ENCODE peak calls at places on chromosome 14, in four cellular contexts. One of them, this sample, is unnamed.

GRCh38 chr14:69535230-69535848 is 39.3 kb downstream of the CCDC177 start:
- DNase-seq in esophagus squamous epithelium: no peak
- DNase-seq in tibial nerve: peak; percentile 16
- DNase-seq in stomach: peak; percentile 37
- DNase-seq in this sample: peak; percentile 51

GRCh38 chr14:23143911-23144310 is 24.9 kb upstream of the CEBPE start:
- DNase-seq in tibial nerve: no peak
- DNase-seq in esophagus squamous epithelium: no peak
- DNase-seq in stomach: no peak
- DNase-seq in this sample: no peak

GRCh38 chr14:37596790-37597189 is 1.4 kb downstream of the TTC6 start:
- DNase-seq in esophagus squamous epithelium: no peak
- DNase-seq in tibial nerve: no peak
- DNase-seq in stomach: no peak
- DNase-seq in this sample: no peak

GRCh38 chr14:82153689-82154088 is 620.0 kb upstream of the SEL1L start:
- DNase-seq in stomach: no peak
- DNase-seq in tibial nerve: no peak
- DNase-seq in esophagus squamous epithelium: no peak
- DNase-seq in this sample: no peak

GRCh38 chr14:77097006-77097688 is 911 bp upstream of the CIPC start:
- DNase-seq in tibial nerve: peak; percentile 54
- DNase-seq in stomach: no peak
- DNase-seq in esophagus squamous epithelium: no peak
- DNase-seq in this sample: no peak

GRCh38 chr14:94143239-94143638 is 13.8 kb upstream of the IFI27L2 start:
- DNase-seq in esophagus squamous epithelium: no peak
- DNase-seq in stomach: no peak
- DNase-seq in tibial nerve: no peak
- DNase-seq in this sample: no peak

GRCh38 chr14:67268456-67269115 is 27.4 kb downstream of the PALS1 start:
- DNase-seq in stomach: no peak
- DNase-seq in tibial nerve: no peak
- DNase-seq in esophagus squamous epithelium: no peak
- DNase-seq in this sample: no peak

GRCh38 chr14:101854366-101854765 is 92.9 kb downstream of the PPP2R5C start:
- DNase-seq in esophagus squamous epithelium: no peak
- DNase-seq in stomach: no peak
- DNase-seq in tibial nerve: no peak
- DNase-seq in this sample: no peak

GRCh38 chr14:103613517-103613916 is 15.5 kb upstream of the KLC1 start:
- DNase-seq in esophagus squamous epithelium: no peak
- DNase-seq in tibial nerve: no peak
- DNase-seq in stomach: no peak
- DNase-seq in this sample: no peak

GRCh38 chr14:34935552-34935951 is 47.2 kb upstream of the SRP54 start:
- DNase-seq in esophagus squamous epithelium: no peak
- DNase-seq in stomach: no peak
- DNase-seq in tibial nerve: no peak
- DNase-seq in this sample: no peak

GRCh38 chr14:92847220-92848148 is 53.4 kb downstream of the GOLGA5 start:
- DNase-seq in esophagus squamous epithelium: no peak
- DNase-seq in stomach: no peak
- DNase-seq in tibial nerve: no peak
- DNase-seq in this sample: no peak

GRCh38 chr14:102655154-102655553 is 62.7 kb downstream of the RCOR1 start:
- DNase-seq in esophagus squamous epithelium: no peak
- DNase-seq in tibial nerve: no peak
- DNase-seq in stomach: no peak
- DNase-seq in this sample: no peak

GRCh38 chr14:79137836-79138235 is 967.7 kb downstream of the NRXN3 start:
- DNase-seq in stomach: no peak
- DNase-seq in tibial nerve: no peak
- DNase-seq in esophagus squamous epithelium: no peak
- DNase-seq in this sample: no peak

GRCh38 chr14:99689266-99690236 is 5.5 kb downstream of the CYP46A1 start:
- DNase-seq in tibial nerve: no peak
- DNase-seq in stomach: no peak
- DNase-seq in esophagus squamous epithelium: no peak
- DNase-seq in this sample: no peak

GRCh38 chr14:41280745-41281144 is 325.9 kb upstream of the LRFN5 start:
- DNase-seq in tibial nerve: no peak
- DNase-seq in esophagus squamous epithelium: no peak
- DNase-seq in stomach: no peak
- DNase-seq in this sample: no peak

GRCh38 chr14:68397827-68398226 is 395.0 kb downstream of the ZFP36L1 start:
- DNase-seq in stomach: no peak
- DNase-seq in tibial nerve: no peak
- DNase-seq in esophagus squamous epithelium: no peak
- DNase-seq in this sample: no peak

GRCh38 chr14:106831322-106831720 is 1304.9 kb downstream of the TMEM121 start:
- DNase-seq in tibial nerve: no peak
- DNase-seq in esophagus squamous epithelium: no peak
- DNase-seq in stomach: no peak
- DNase-seq in this sample: no peak

GRCh38 chr14:55942826-55943225 is 175.4 kb upstream of the PELI2 start:
- DNase-seq in stomach: no peak
- DNase-seq in esophagus squamous epithelium: no peak
- DNase-seq in tibial nerve: no peak
- DNase-seq in this sample: no peak

GRCh38 chr14:59352951-59353350 is 112.2 kb downstream of the GPR135 start:
- DNase-seq in esophagus squamous epithelium: no peak
- DNase-seq in stomach: no peak
- DNase-seq in tibial nerve: no peak
- DNase-seq in this sample: no peak

GRCh38 chr14:59356298-59356697 is 108.9 kb downstream of the GPR135 start:
- DNase-seq in tibial nerve: no peak
- DNase-seq in esophagus squamous epithelium: no peak
- DNase-seq in stomach: no peak
- DNase-seq in this sample: no peak

GRCh38 chr14:59354666-59355065 is 110.5 kb downstream of the GPR135 start:
- DNase-seq in tibial nerve: no peak
- DNase-seq in esophagus squamous epithelium: no peak
- DNase-seq in stomach: no peak
- DNase-seq in this sample: no peak

GRCh38 chr14:59356783-59357182 is 108.4 kb downstream of the GPR135 start:
- DNase-seq in tibial nerve: no peak
- DNase-seq in esophagus squamous epithelium: no peak
- DNase-seq in stomach: no peak
- DNase-seq in this sample: no peak

DNA sequence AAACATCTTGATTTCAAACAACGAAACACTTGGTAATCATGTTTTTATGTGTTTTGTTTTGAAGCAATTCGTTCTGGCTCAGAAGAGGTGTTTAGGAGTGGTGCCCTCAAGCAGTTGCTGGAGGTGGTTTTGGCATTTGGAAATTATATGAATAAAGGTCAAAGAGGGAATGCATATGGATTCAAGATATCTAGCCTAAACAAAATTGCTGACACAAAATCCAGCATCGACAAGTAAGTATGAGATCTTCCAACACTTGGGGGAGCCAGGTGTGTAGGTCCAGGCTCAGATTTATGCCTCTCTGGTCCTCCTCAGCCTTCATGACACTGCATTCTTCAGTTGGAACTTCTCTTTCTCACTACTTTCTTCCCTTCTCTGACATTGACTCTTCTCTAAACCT is 110.1 kb downstream of the GPR135 start:
- DNase-seq in esophagus squamous epithelium: no peak
- DNase-seq in tibial nerve: no peak
- DNase-seq in stomach: no peak
- DNase-seq in this sample: no peak
- H3K4me1 ChIP-seq in esophagus squamous epithelium: peaks cover 38% of the 10 kb centered on the region
- H3K4me1 ChIP-seq in tibial nerve: peaks cover 5% of the 10 kb centered on the region
- H3K4me1 ChIP-seq in stomach: peaks cover 25% of the 10 kb centered on the region
- H3K4me1 ChIP-seq in this sample: peaks cover 7% of the 10 kb centered on the region

GRCh38 chr14:105043656-105044055 is 21.6 kb downstream of the GPR132 start:
- DNase-seq in esophagus squamous epithelium: no peak
- DNase-seq in tibial nerve: no peak
- DNase-seq in stomach: no peak
- DNase-seq in this sample: no peak

GRCh38 chr14:105046891-105047282 is 18.3 kb downstream of the GPR132 start:
- DNase-seq in esophagus squamous epithelium: no peak
- DNase-seq in tibial nerve: no peak
- DNase-seq in stomach: no peak
- DNase-seq in this sample: no peak

GRCh38 chr14:105047283-105048016 is 17.8 kb downstream of the GPR132 start:
- DNase-seq in stomach: no peak
- DNase-seq in tibial nerve: no peak
- DNase-seq in esophagus squamous epithelium: no peak
- DNase-seq in this sample: no peak

GRCh38 chr14:105042813-105043212 is 21.9 kb upstream of the CDCA4 start:
- DNase-seq in tibial nerve: no peak
- DNase-seq in stomach: no peak
- DNase-seq in esophagus squamous epithelium: no peak
- DNase-seq in this sample: no peak

DNA sequence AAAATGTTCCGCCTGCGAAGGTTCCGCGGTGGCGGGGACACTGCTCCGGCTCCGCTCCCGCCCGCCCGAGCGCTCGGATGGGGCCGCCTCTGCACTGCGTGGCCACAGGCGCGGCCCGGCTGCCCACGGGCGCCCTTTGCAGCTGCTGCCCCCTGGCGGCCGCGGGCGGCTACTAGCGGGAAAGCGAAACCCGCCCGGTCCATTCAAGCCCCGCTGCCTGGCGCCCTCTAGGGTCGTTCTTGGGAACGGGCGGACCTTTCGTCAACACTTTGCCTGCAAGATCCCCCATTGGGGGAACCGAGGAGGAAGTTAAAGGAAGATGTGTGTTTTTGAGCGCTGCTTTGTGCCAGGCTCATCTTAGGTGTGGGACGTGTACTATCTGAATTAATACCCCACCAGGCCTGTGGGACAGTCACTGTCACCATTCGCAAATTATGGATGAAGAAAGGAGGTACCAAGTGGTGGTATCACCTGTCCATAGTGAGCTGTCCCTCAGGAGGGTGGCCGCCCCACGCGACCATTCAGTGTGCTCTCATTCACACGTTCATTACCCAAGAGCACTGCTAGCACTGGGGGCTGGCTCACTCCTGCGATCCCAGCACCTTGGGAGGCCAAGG is 19.4 kb downstream of the GPR132 start:
- DNase-seq in tibial nerve: peak; percentile 91
- DNase-seq in stomach: peak; percentile 96
- DNase-seq in esophagus squamous epithelium: peak; percentile 56
- DNase-seq in this sample: peak; percentile 87
- TF ChIP-seq POLR2A in tibial nerve: no peak
- TF ChIP-seq POLR2A in stomach: no peak
- TF ChIP-seq POLR2A in esophagus squamous epithelium: no peak
- TF ChIP-seq POLR2A in this sample: no peak

GRCh38 chr14:73764881-73765280 is 50.7 kb upstream of the PNMA1 start:
- DNase-seq in stomach: peak; percentile 83
- DNase-seq in tibial nerve: peak; percentile 68
- DNase-seq in esophagus squamous epithelium: no peak
- DNase-seq in this sample: peak; percentile 88

GRCh38 chr14:73771848-73772705 is 57.9 kb upstream of the PNMA1 start:
- DNase-seq in esophagus squamous epithelium: no peak
- DNase-seq in stomach: peak; percentile 86
- DNase-seq in tibial nerve: no peak
- DNase-seq in this sample: peak; percentile 88

GRCh38 chr14:73764406-73764805 is 50.2 kb upstream of the PNMA1 start:
- DNase-seq in stomach: no peak
- DNase-seq in esophagus squamous epithelium: no peak
- DNase-seq in tibial nerve: no peak
- DNase-seq in this sample: no peak

GRCh38 chr14:73770977-73771847 is 57.0 kb upstream of the PNMA1 start:
- DNase-seq in esophagus squamous epithelium: no peak
- DNase-seq in tibial nerve: no peak
- DNase-seq in stomach: no peak
- DNase-seq in this sample: peak; percentile 66

GRCh38 chr14:73768107-73768506 is 53.9 kb upstream of the PNMA1 start:
- DNase-seq in tibial nerve: no peak
- DNase-seq in stomach: no peak
- DNase-seq in esophagus squamous epithelium: no peak
- DNase-seq in this sample: no peak
- H3K4me1 ChIP-seq in tibial nerve: peaks cover 38% of the 10 kb centered on the region
- H3K4me1 ChIP-seq in stomach: peaks cover 100% of the 10 kb centered on the region
- H3K4me1 ChIP-seq in esophagus squamous epithelium: peaks cover 62% of the 10 kb centered on the region
- H3K4me1 ChIP-seq in this sample: peaks cover 65% of the 10 kb centered on the region

DNA sequence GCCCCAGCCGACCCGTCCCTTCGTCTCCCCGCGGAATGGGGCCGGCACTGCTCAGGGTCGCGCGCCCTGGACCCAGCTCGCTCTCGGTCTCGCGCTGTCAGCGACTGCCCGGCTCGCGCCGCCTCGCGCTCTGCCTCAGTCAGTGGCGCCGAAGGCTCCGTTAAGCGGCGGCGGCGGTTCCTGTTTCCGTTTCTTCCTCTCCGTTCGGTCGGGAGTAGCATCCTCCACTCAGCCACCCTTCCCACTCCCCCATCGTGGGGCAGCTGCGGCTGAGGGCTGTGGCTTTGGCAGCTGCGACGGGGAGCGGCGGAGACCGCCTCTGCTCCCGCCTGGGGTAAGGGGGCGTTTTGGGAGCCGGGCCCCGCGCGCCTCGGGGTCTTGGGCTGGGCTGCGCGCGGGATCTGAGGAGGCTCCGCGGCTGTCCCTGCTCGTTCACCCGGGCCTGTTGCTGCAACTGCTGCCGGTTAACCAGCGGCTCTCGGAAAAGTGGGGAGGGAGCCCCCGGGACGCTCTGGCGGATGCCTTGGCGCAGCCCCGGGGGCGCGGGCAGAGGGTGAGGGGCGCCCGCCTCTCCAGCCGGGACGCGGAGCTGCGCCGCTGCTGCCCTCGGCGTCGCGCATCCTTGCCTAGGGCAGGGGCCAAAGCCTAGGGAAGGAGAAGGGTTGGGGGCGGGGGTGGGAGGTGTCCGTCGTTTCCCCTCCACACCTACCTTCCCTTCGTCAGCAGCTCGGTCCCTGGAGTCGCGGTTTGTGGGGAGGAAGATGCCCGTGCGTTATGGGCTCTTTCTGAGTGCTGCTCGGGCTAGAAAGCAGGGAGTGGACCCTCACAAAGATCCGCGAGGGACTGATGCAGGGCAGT is 580 bp downstream of the FUT8 start:
- DNase-seq in esophagus squamous epithelium: no peak
- DNase-seq in tibial nerve: peak; percentile 46
- DNase-seq in stomach: peak; percentile 74
- DNase-seq in this sample: no peak
- TF ChIP-seq POLR2A in esophagus squamous epithelium: no peak
- TF ChIP-seq POLR2A in tibial nerve: no peak
- TF ChIP-seq POLR2A in stomach: no peak
- TF ChIP-seq POLR2A in this sample: no peak

DNA sequence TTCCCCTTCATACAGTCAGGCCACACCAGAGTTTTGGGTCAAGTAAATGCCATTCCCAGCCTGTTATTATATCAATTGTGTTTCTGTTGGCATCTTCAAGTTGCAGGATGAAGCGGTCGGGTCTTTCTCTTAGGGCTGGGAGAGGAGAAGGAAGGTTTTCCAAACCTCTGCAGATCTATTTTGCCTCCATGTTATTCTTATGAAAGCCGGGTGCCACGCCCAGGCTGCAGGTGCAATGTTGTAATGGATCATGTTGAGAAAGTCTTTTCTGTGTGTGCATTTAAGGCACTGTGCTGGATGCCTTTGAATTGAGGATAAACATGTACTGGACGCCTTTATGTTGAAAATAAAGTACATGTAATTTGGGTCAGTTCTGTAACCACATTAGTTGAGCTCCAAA is 164.4 kb upstream of the HIF1A start:
- DNase-seq in stomach: peak; percentile 54
- DNase-seq in esophagus squamous epithelium: no peak
- DNase-seq in tibial nerve: no peak
- DNase-seq in this sample: no peak
- H3K4me1 ChIP-seq in stomach: peaks cover 86% of the 10 kb centered on the region
- H3K4me1 ChIP-seq in esophagus squamous epithelium: peaks cover 50% of the 10 kb centered on the region
- H3K4me1 ChIP-seq in tibial nerve: no peaks in the 10 kb centered on the region
- H3K4me1 ChIP-seq in this sample: peaks cover 23% of the 10 kb centered on the region

GRCh38 chr14:75522224-75522764 is at the start of gene BATF:
- DNase-seq in stomach: peak; percentile 58
- DNase-seq in tibial nerve: peak; percentile 41
- DNase-seq in esophagus squamous epithelium: no peak
- DNase-seq in this sample: peak; percentile 12
- TF ChIP-seq POLR2A in stomach: peak; percentile 48
- TF ChIP-seq POLR2A in tibial nerve: no peak
- TF ChIP-seq POLR2A in esophagus squamous epithelium: peak; percentile 73
- TF ChIP-seq POLR2A in this sample: no peak